ENCODE peak calls at places on chromosomes 1 and 21, in four cellular contexts. Q, I, V and Z are unnamed samples.

GRCh38 chr1:171441278-171441677 is 44.1 kb upstream of the PRRC2C start:
- DNase-seq in Q (no peak), I (no peak), V (no peak), Z (no peak)

GRCh38 chr1:202235856-202236837 is 42.5 kb downstream of the LGR6 start:
- DNase-seq in Q (peak), I (no peak), V (peak), Z (peak)

GRCh38 chr1:204929487-204930185 is 59.0 kb downstream of the NFASC start:
- DNase-seq in Q (no peak), I (peak), V (no peak), Z (no peak)

GRCh38 chr1:235919127-235919796 is 52.6 kb upstream of the LYST start:
- DNase-seq in Q (no peak), I (no peak), V (no peak), Z (no peak)

GRCh38 chr1:241957692-241958494 is at the start of gene BECN2:
- DNase-seq in Q (no peak), I (no peak), V (no peak), Z (no peak)

GRCh38 chr1:47776554-47777156 is 220.5 kb downstream of the TRABD2B start:
- DNase-seq in Q (no peak), I (no peak), V (no peak), Z (no peak)

GRCh38 chr21:30305136-30305535 is 15.0 kb downstream of the KRTAP26-1 start:
- DNase-seq in Q (no peak), I (no peak), V (no peak), Z (no peak)

GRCh38 chr1:77532641-77533040 is 149.8 kb downstream of the ZZZ3 start:
- DNase-seq in Q (no peak), I (no peak), V (no peak), Z (no peak)

GRCh38 chr1:106755682-106756406 is 300.6 kb upstream of the PRMT6 start:
- DNase-seq in Q (no peak), I (no peak), V (no peak), Z (no peak)

GRCh38 chr1:143699115-143699514 is 272.7 kb downstream of the FAM72C start:
- DNase-seq in Q (no peak), I (no peak), V (no peak), Z (no peak)

GRCh38 chr1:47710075-47711071 is 272.5 kb downstream of the FOXD2 start:
- DNase-seq in Q (peak), I (peak), V (peak), Z (peak)

GRCh38 chr1:44792736-44793502 is 4.9 kb upstream of the BEST4 start:
- DNase-seq in Q (peak), I (peak), V (no peak), Z (peak)

GRCh38 chr1:156444407-156445001 is 56.1 kb downstream of the MEF2D start:
- DNase-seq in Q (no peak), I (no peak), V (no peak), Z (no peak)

GRCh38 chr1:209723761-209724693 is 19.4 kb downstream of the HSD11B1 start:
- DNase-seq in Q (no peak), I (no peak), V (no peak), Z (no peak)

GRCh38 chr21:38733973-38734546 is 71.7 kb upstream of the ETS2 start:
- DNase-seq in Q (peak), I (peak), V (peak), Z (peak)
- H3K27ac ChIP-seq in Q (no peak), I (peak), V (peak), Z (no peak)

DNA sequence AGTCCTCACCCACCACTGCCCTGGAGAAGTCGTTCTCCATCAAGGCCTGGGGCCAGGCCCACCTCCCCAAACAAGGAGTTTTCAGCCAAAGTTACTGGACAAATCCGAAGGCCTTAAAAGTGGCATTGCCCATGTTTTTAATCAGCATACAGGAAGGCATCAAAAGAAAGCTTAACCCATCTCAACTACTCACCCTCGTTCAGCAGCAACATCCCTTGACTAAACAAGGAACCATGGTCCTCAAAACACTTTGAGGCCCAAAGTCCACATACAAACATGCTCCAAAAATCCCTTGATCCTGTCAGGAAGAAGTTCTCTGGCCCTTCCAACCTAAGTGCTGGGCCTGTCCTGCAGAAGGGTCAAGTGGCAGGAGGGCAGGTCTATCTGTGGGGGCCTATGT is 1.6 kb downstream of the CAPZB start:
- DNase-seq in Q (no peak), I (no peak), V (no peak), Z (no peak)
- H3K4me3 ChIP-seq in Q (no peak), I (peak), V (peak), Z (peak)

DNA sequence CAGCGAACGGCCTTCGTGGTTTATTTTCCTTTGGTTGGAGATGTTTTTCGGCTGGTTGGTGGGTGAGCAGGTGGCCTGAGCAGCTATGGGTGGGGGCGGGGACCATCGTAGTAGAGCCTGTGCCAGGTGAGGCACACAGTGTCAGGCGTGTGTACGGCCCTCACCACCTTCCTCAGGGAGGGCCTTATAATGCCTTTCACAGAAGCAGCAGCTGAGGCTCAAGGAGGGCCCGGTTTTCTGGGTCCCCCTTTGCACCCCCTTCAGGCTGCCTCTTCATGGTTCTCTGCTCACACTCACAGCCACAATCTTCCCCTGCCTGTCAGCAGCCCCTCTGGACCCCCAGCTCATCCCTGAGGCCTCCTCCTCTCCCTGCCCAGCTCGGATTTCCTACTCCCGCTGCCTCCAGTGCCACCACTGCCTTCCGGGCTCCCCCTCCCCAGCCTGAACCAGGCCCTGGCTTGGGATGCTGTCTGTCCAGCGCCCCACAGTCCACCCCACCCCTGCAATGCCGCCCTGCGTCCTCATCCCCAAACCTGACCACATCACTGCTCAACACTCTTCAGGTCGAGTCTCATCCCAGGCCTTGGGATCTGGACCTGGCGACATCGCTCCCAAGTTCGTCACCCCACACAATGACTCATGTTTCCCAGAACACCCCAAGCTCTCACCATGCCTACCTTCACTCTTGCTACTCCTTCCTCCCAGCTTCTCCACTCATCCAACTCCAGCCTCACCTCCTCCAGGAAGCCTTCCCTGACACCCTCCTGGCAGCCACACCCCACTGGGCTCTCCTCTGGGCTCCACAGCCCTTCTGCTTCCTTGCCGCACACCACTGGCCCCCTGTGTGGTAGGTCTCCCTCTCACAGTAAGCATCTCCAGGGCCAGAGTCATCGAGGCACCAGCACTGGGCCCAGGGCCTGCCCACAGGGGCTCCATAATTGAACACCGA is 53.9 kb downstream of the DMRTB1 start:
- DNase-seq in Q (no peak), I (no peak), V (no peak), Z (no peak)
- H3K27ac ChIP-seq in Q (no peak), I (peak), V (no peak), Z (peak)

GRCh38 chr1:4344065-4344753 is 310.2 kb upstream of the AJAP1 start:
- DNase-seq in Q (no peak), I (no peak), V (no peak), Z (no peak)
- H3K4me3 ChIP-seq in Q (no peak), I (no peak), V (no peak), Z (no peak)

DNA sequence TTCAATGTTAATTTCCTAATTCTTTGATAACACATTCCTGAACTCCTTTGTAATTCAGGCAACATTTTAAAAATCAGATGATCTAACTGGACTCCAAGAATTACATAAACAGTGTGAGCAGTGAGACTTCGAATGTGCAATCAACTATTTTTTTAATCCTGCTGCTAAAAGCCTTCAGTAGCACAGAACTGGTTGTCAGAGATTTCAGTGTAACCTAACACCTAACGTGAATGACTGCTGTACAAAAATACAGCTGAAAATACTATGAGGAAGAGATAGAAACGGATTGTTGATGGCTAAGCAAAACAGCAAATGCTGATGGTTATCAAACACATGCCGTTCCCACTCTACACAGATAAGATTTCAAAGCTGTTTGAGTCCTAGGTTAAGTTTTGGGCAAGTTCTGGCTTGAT is 46.1 kb downstream of the APP start:
- DNase-seq in Q (no peak), I (no peak), V (no peak), Z (no peak)
- H3K27ac ChIP-seq in Q (no peak), I (peak), V (peak), Z (peak)

GRCh38 chr1:245827306-245827705 is 672.5 kb downstream of the KIF26B start:
- DNase-seq in Q (no peak), I (no peak), V (no peak), Z (no peak)

GRCh38 chr1:245823408-245824147 is 668.8 kb downstream of the KIF26B start:
- DNase-seq in Q (no peak), I (no peak), V (no peak), Z (no peak)

GRCh38 chr1:245825128-245825901 is 670.5 kb downstream of the KIF26B start:
- DNase-seq in Q (no peak), I (no peak), V (no peak), Z (no peak)

DNA sequence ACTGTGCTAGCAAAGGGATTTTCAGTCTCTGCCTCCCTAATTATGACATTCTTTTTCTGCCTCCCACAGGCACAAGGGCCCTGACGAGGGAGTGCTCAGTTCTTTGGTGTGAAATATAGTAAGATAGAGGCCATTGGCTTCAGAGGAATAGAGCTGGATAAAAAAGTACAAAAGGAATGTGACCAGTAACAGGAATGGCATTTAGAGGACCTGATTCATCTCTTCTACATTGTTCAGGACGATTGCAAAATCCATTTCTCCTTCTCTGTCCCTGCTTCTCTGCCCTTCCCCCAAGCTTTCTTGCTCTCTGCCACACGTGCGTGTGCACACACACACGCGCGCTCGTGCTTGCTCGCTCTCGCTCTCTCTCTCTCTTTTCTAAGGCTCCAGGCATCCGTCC is 668.2 kb downstream of the KIF26B start:
- DNase-seq in Q (no peak), I (no peak), V (no peak), Z (no peak)
- H3K4me3 ChIP-seq in Q (no peak), I (no peak), V (no peak), Z (no peak)

GRCh38 chr1:150263549-150263948 is 5.3 kb downstream of the APH1A start:
- DNase-seq in Q (no peak), I (peak), V (no peak), Z (no peak)

GRCh38 chr1:150259217-150259616 is 1.6 kb downstream of the CA14 start:
- DNase-seq in Q (no peak), I (peak), V (no peak), Z (no peak)

GRCh38 chr1:150261367-150261766 is 3.8 kb downstream of the CA14 start:
- DNase-seq in Q (no peak), I (peak), V (no peak), Z (no peak)

GRCh38 chr1:150259758-150260669 is 2.4 kb downstream of the CA14 start:
- DNase-seq in Q (peak), I (peak), V (no peak), Z (peak)

DNA sequence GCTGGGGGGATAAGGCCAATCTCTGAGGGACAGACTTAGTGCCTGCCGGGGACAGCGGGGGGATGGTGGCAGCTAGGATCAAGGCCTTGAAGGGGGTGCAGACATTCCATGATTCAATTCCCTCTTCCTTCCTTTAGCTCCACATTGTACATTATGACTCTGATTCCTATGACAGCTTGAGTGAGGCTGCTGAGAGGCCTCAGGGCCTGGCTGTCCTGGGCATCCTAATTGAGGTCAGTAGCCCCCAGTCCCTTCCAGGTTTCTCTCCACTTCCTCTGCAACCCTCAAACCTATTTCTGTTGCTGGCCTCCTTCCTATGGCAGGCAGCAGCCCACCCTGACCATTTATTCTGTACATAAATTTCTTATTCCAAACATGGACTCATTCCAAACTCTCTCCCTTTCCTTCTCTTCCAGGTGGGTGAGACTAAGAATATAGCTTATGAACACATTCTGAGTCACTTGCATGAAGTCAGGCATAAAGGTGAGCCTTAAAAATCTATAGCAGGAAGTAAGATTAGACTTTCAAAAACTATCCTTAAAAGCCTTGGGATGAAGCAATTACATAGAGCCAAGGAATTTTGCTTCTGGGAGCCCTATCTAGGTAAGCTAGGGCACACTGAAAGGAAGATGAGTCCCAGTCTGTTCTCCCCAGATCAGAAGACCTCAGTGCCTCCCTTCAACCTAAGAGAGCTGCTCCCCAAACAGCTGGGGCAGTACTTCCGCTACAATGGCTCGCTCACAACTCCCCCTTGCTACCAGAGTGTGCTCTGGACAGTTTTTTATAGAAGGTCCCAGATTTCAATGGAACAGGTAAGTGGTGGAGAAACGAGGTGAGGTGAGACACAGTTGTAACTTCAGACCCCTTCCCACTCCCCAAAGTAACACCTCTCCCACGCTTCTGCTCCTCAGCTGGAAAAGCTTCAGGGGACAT is 5.1 kb downstream of the CA14 start:
- DNase-seq in Q (no peak), I (peak), V (no peak), Z (no peak)
- H3K27ac ChIP-seq in Q (no peak), I (no peak), V (no peak), Z (no peak)